ENCODE peak calls at places on chromosome 12, in eight cellular contexts. Z is GM04504; L is posterior vena cava; X is effector memory CD8-positive, alpha-beta T cell; Q is nephron progenitor cell; P is tibial nerve; U is activated CD4-positive, alpha-beta T cell treated with anti-CD3 and anti-CD28 coated beads for 36 hours; D is Daoy. B is an unnamed sample.

GRCh38 chr12:130973906-130974305 is 20.2 kb downstream of the ADGRD1 start:
- DNase-seq in Z (no peak), L (no peak), X (no peak), Q (no peak), P (peak), U (no peak), D (no peak), B (no peak)

GRCh38 chr12:132460571-132460970 is 29.4 kb upstream of the FBRSL1 start:
- DNase-seq in Z (no peak), L (no peak), X (no peak), Q (no peak), P (no peak), U (peak), D (no peak), B (peak)

GRCh38 chr12:132449565-132450390 is 40.2 kb upstream of the FBRSL1 start:
- DNase-seq in Z (no peak), L (no peak), X (no peak), Q (no peak), P (no peak), U (peak), D (no peak), B (peak)

GRCh38 chr12:20917269-20917668 is 106.8 kb downstream of the SLCO1B3 start:
- DNase-seq in Z (no peak), L (no peak), X (no peak), Q (no peak), P (no peak), U (no peak), D (no peak), B (no peak)

GRCh38 chr12:54853933-54854538 is at the start of gene MUCL1:
- DNase-seq in Z (peak), L (no peak), X (peak), Q (peak), P (no peak), U (peak), D (peak), B (no peak)

GRCh38 chr12:30792648-30793499 is 38.1 kb upstream of the CAPRIN2 start:
- DNase-seq in Z (no peak), L (no peak), X (no peak), Q (no peak), P (no peak), U (no peak), D (peak), B (no peak)

GRCh38 chr12:64670039-64670438 is 59.7 kb downstream of the RASSF3 start:
- DNase-seq in Z (no peak), L (no peak), X (peak), Q (no peak), P (no peak), U (no peak), D (no peak), B (no peak)

GRCh38 chr12:103560604-103561101 is 26.4 kb upstream of the STAB2 start:
- DNase-seq in Z (peak), L (no peak), X (no peak), Q (no peak), P (no peak), U (no peak), D (peak), B (no peak)

GRCh38 chr12:2403221-2403976 is 350.6 kb downstream of the CACNA1C start:
- DNase-seq in Z (no peak), L (no peak), X (no peak), Q (no peak), P (no peak), U (no peak), D (no peak), B (no peak)

B was measured in chondrocyte.